ENCODE peak calls at places on chromosomes 11 and 22, in eight cellular contexts. One of them, this sample, is unnamed.

GRCh38 chr22:36759481-36760159 is 16.3 kb downstream of the IFT27 start:
- DNase-seq in LoVo: no peak
- DNase-seq in stimulated activated CD4-positive, alpha-beta T cell treated with anti-CD3 and anti-CD28 coated beads, Interleukin-12 subunit alpha, Interleukin-12 subunit beta, amount 100 ng/mL, for 48 hours: no peak
- DNase-seq in kidney: no peak
- DNase-seq in activated naive CD8-positive, alpha-beta T cell treated with anti-CD3 and anti-CD28 coated beads for 36 hours: no peak
- DNase-seq in HTR-8/SVneo: no peak
- DNase-seq in GDM1: no peak
- DNase-seq in astrocyte of the spinal cord: no peak
- DNase-seq in this sample: peak

GRCh38 chr11:119373917-119374631 is 7.4 kb downstream of the USP2 start:
- DNase-seq in LoVo: peak
- DNase-seq in stimulated activated CD4-positive, alpha-beta T cell treated with anti-CD3 and anti-CD28 coated beads, Interleukin-12 subunit alpha, Interleukin-12 subunit beta, amount 100 ng/mL, for 48 hours: peak
- DNase-seq in kidney: peak
- DNase-seq in activated naive CD8-positive, alpha-beta T cell treated with anti-CD3 and anti-CD28 coated beads for 36 hours: peak
- DNase-seq in HTR-8/SVneo: peak
- DNase-seq in GDM1: peak
- DNase-seq in astrocyte of the spinal cord: peak
- DNase-seq in this sample: peak

GRCh38 chr11:19929147-19929546 is 216.5 kb downstream of the NAV2 start:
- DNase-seq in LoVo: no peak
- DNase-seq in stimulated activated CD4-positive, alpha-beta T cell treated with anti-CD3 and anti-CD28 coated beads, Interleukin-12 subunit alpha, Interleukin-12 subunit beta, amount 100 ng/mL, for 48 hours: no peak
- DNase-seq in kidney: no peak
- DNase-seq in activated naive CD8-positive, alpha-beta T cell treated with anti-CD3 and anti-CD28 coated beads for 36 hours: no peak
- DNase-seq in HTR-8/SVneo: no peak
- DNase-seq in GDM1: no peak
- DNase-seq in astrocyte of the spinal cord: no peak
- DNase-seq in this sample: no peak

GRCh38 chr11:16605440-16605970 is 132.9 kb upstream of the C11orf58 start:
- DNase-seq in LoVo: peak
- DNase-seq in stimulated activated CD4-positive, alpha-beta T cell treated with anti-CD3 and anti-CD28 coated beads, Interleukin-12 subunit alpha, Interleukin-12 subunit beta, amount 100 ng/mL, for 48 hours: no peak
- DNase-seq in kidney: peak
- DNase-seq in activated naive CD8-positive, alpha-beta T cell treated with anti-CD3 and anti-CD28 coated beads for 36 hours: no peak
- DNase-seq in HTR-8/SVneo: no peak
- DNase-seq in GDM1: no peak
- DNase-seq in astrocyte of the spinal cord: peak
- DNase-seq in this sample: peak

GRCh38 chr11:35145249-35145648 is 6.3 kb downstream of the CD44 start:
- DNase-seq in LoVo: no peak
- DNase-seq in stimulated activated CD4-positive, alpha-beta T cell treated with anti-CD3 and anti-CD28 coated beads, Interleukin-12 subunit alpha, Interleukin-12 subunit beta, amount 100 ng/mL, for 48 hours: no peak
- DNase-seq in kidney: no peak
- DNase-seq in activated naive CD8-positive, alpha-beta T cell treated with anti-CD3 and anti-CD28 coated beads for 36 hours: peak
- DNase-seq in HTR-8/SVneo: no peak
- DNase-seq in GDM1: no peak
- DNase-seq in astrocyte of the spinal cord: peak
- DNase-seq in this sample: peak

GRCh38 chr11:76209956-76210885 is 3.9 kb upstream of the WNT11 start:
- DNase-seq in LoVo: peak
- DNase-seq in stimulated activated CD4-positive, alpha-beta T cell treated with anti-CD3 and anti-CD28 coated beads, Interleukin-12 subunit alpha, Interleukin-12 subunit beta, amount 100 ng/mL, for 48 hours: no peak
- DNase-seq in kidney: peak
- DNase-seq in activated naive CD8-positive, alpha-beta T cell treated with anti-CD3 and anti-CD28 coated beads for 36 hours: peak
- DNase-seq in HTR-8/SVneo: peak
- DNase-seq in GDM1: peak
- DNase-seq in astrocyte of the spinal cord: peak
- DNase-seq in this sample: peak

GRCh38 chr11:47376543-47377371 is 1.6 kb downstream of the SPI1 start:
- DNase-seq in LoVo: no peak
- DNase-seq in stimulated activated CD4-positive, alpha-beta T cell treated with anti-CD3 and anti-CD28 coated beads, Interleukin-12 subunit alpha, Interleukin-12 subunit beta, amount 100 ng/mL, for 48 hours: no peak
- DNase-seq in kidney: peak
- DNase-seq in activated naive CD8-positive, alpha-beta T cell treated with anti-CD3 and anti-CD28 coated beads for 36 hours: no peak
- DNase-seq in HTR-8/SVneo: no peak
- DNase-seq in GDM1: no peak
- DNase-seq in astrocyte of the spinal cord: no peak
- DNase-seq in this sample: peak

GRCh38 chr11:82859746-82860145 is 40.5 kb downstream of the PRCP start:
- DNase-seq in LoVo: no peak
- DNase-seq in stimulated activated CD4-positive, alpha-beta T cell treated with anti-CD3 and anti-CD28 coated beads, Interleukin-12 subunit alpha, Interleukin-12 subunit beta, amount 100 ng/mL, for 48 hours: no peak
- DNase-seq in kidney: no peak
- DNase-seq in activated naive CD8-positive, alpha-beta T cell treated with anti-CD3 and anti-CD28 coated beads for 36 hours: no peak
- DNase-seq in HTR-8/SVneo: no peak
- DNase-seq in GDM1: no peak
- DNase-seq in astrocyte of the spinal cord: no peak
- DNase-seq in this sample: no peak

GRCh38 chr11:131886201-131886600 is 515.8 kb downstream of the NTM start:
- DNase-seq in LoVo: no peak
- DNase-seq in stimulated activated CD4-positive, alpha-beta T cell treated with anti-CD3 and anti-CD28 coated beads, Interleukin-12 subunit alpha, Interleukin-12 subunit beta, amount 100 ng/mL, for 48 hours: no peak
- DNase-seq in kidney: no peak
- DNase-seq in activated naive CD8-positive, alpha-beta T cell treated with anti-CD3 and anti-CD28 coated beads for 36 hours: no peak
- DNase-seq in HTR-8/SVneo: no peak
- DNase-seq in GDM1: no peak
- DNase-seq in astrocyte of the spinal cord: no peak
- DNase-seq in this sample: no peak

GRCh38 chr11:105767945-105768344 is 158.1 kb downstream of the GRIA4 start:
- DNase-seq in LoVo: no peak
- DNase-seq in stimulated activated CD4-positive, alpha-beta T cell treated with anti-CD3 and anti-CD28 coated beads, Interleukin-12 subunit alpha, Interleukin-12 subunit beta, amount 100 ng/mL, for 48 hours: no peak
- DNase-seq in kidney: no peak
- DNase-seq in activated naive CD8-positive, alpha-beta T cell treated with anti-CD3 and anti-CD28 coated beads for 36 hours: no peak
- DNase-seq in HTR-8/SVneo: no peak
- DNase-seq in GDM1: no peak
- DNase-seq in astrocyte of the spinal cord: no peak
- DNase-seq in this sample: no peak

GRCh38 chr11:12496181-12497025 is 119.0 kb downstream of the PARVA start:
- DNase-seq in LoVo: no peak
- DNase-seq in stimulated activated CD4-positive, alpha-beta T cell treated with anti-CD3 and anti-CD28 coated beads, Interleukin-12 subunit alpha, Interleukin-12 subunit beta, amount 100 ng/mL, for 48 hours: no peak
- DNase-seq in kidney: no peak
- DNase-seq in activated naive CD8-positive, alpha-beta T cell treated with anti-CD3 and anti-CD28 coated beads for 36 hours: no peak
- DNase-seq in HTR-8/SVneo: no peak
- DNase-seq in GDM1: no peak
- DNase-seq in astrocyte of the spinal cord: no peak
- DNase-seq in this sample: no peak

GRCh38 chr11:65121447-65121864 is 478 bp downstream of the FAU start:
- DNase-seq in LoVo: no peak
- DNase-seq in stimulated activated CD4-positive, alpha-beta T cell treated with anti-CD3 and anti-CD28 coated beads, Interleukin-12 subunit alpha, Interleukin-12 subunit beta, amount 100 ng/mL, for 48 hours: no peak
- DNase-seq in kidney: peak
- DNase-seq in activated naive CD8-positive, alpha-beta T cell treated with anti-CD3 and anti-CD28 coated beads for 36 hours: no peak
- DNase-seq in HTR-8/SVneo: no peak
- DNase-seq in GDM1: no peak
- DNase-seq in astrocyte of the spinal cord: no peak
- DNase-seq in this sample: peak

GRCh38 chr11:131909426-131910200 is 539.2 kb downstream of the NTM start:
- DNase-seq in LoVo: no peak
- DNase-seq in stimulated activated CD4-positive, alpha-beta T cell treated with anti-CD3 and anti-CD28 coated beads, Interleukin-12 subunit alpha, Interleukin-12 subunit beta, amount 100 ng/mL, for 48 hours: no peak
- DNase-seq in kidney: no peak
- DNase-seq in activated naive CD8-positive, alpha-beta T cell treated with anti-CD3 and anti-CD28 coated beads for 36 hours: no peak
- DNase-seq in HTR-8/SVneo: no peak
- DNase-seq in GDM1: no peak
- DNase-seq in astrocyte of the spinal cord: peak
- DNase-seq in this sample: no peak

GRCh38 chr22:27377901-27378300 is 423.7 kb downstream of the MN1 start:
- DNase-seq in LoVo: no peak
- DNase-seq in stimulated activated CD4-positive, alpha-beta T cell treated with anti-CD3 and anti-CD28 coated beads, Interleukin-12 subunit alpha, Interleukin-12 subunit beta, amount 100 ng/mL, for 48 hours: no peak
- DNase-seq in kidney: no peak
- DNase-seq in activated naive CD8-positive, alpha-beta T cell treated with anti-CD3 and anti-CD28 coated beads for 36 hours: no peak
- DNase-seq in HTR-8/SVneo: no peak
- DNase-seq in GDM1: no peak
- DNase-seq in astrocyte of the spinal cord: no peak
- DNase-seq in this sample: no peak

GRCh38 chr22:20086763-20087162 is 6.7 kb downstream of the DGCR8 start:
- DNase-seq in LoVo: no peak
- DNase-seq in stimulated activated CD4-positive, alpha-beta T cell treated with anti-CD3 and anti-CD28 coated beads, Interleukin-12 subunit alpha, Interleukin-12 subunit beta, amount 100 ng/mL, for 48 hours: no peak
- DNase-seq in kidney: peak
- DNase-seq in activated naive CD8-positive, alpha-beta T cell treated with anti-CD3 and anti-CD28 coated beads for 36 hours: no peak
- DNase-seq in HTR-8/SVneo: no peak
- DNase-seq in GDM1: no peak
- DNase-seq in astrocyte of the spinal cord: no peak
- DNase-seq in this sample: peak

GRCh38 chr11:130055637-130056036 is 14.1 kb upstream of the APLP2 start:
- DNase-seq in LoVo: no peak
- DNase-seq in stimulated activated CD4-positive, alpha-beta T cell treated with anti-CD3 and anti-CD28 coated beads, Interleukin-12 subunit alpha, Interleukin-12 subunit beta, amount 100 ng/mL, for 48 hours: no peak
- DNase-seq in kidney: no peak
- DNase-seq in activated naive CD8-positive, alpha-beta T cell treated with anti-CD3 and anti-CD28 coated beads for 36 hours: no peak
- DNase-seq in HTR-8/SVneo: no peak
- DNase-seq in GDM1: no peak
- DNase-seq in astrocyte of the spinal cord: peak
- DNase-seq in this sample: no peak

This sample was measured in aorta.